ENCODE peak calls at places on chromosomes 13 and 19, in four cellular contexts. C is transverse colon, U is ovary, I is body of pancreas. H is an unnamed sample.

GRCh38 chr13:41562083-41562482 is 104.7 kb downstream of the RGCC start:
- DNase-seq in I (peak), C (peak), U (peak), H (no peak)

GRCh38 chr13:45133396-45134118 is 13.2 kb downstream of the GTF2F2 start:
- DNase-seq in U (no peak), C (no peak), I (no peak), H (peak)

GRCh38 chr19:33868076-33868735 is 71.5 kb downstream of the KCTD15 start:
- DNase-seq in I (no peak), C (no peak), U (no peak), H (no peak)

GRCh38 chr19:1373534-1374249 is 10.0 kb upstream of the NDUFS7 start:
- DNase-seq in I (peak), C (no peak), U (peak), H (peak)

GRCh38 chr19:49950590-49950948 is 10.4 kb downstream of the SIGLEC11 start:
- DNase-seq in I (no peak), C (no peak), U (no peak), H (no peak)

GRCh38 chr19:16076958-16077611 is 790 bp downstream of the TPM4 start:
- DNase-seq in I (peak), U (peak), C (peak), H (no peak)

GRCh38 chr19:8017808-8018207 is 12.4 kb upstream of the ELAVL1 start:
- DNase-seq in I (no peak), U (no peak), C (peak), H (peak)

GRCh38 chr19:7658219-7658686 is 10.6 kb upstream of the RETN start:
- DNase-seq in U (no peak), I (no peak), C (peak), H (no peak)

GRCh38 chr19:53903055-53903680 is 5.9 kb upstream of the CACNG7 start:
- DNase-seq in I (peak), C (no peak), U (no peak), H (peak)

GRCh38 chr13:59144700-59145099 is 1019.0 kb downstream of the DIAPH3 start:
- DNase-seq in I (peak), C (no peak), U (no peak), H (no peak)

GRCh38 chr13:47949799-47950198 is 51.3 kb downstream of the SUCLA2 start:
- DNase-seq in I (no peak), C (no peak), U (no peak), H (no peak)

GRCh38 chr19:37691881-37692504 is 27.6 kb downstream of the ZNF607 start:
- DNase-seq in I (peak), U (peak), C (peak), H (peak)
- TF ChIP-seq POLR2A in I (peak), U (no peak), C (peak), H (no peak)

DNA sequence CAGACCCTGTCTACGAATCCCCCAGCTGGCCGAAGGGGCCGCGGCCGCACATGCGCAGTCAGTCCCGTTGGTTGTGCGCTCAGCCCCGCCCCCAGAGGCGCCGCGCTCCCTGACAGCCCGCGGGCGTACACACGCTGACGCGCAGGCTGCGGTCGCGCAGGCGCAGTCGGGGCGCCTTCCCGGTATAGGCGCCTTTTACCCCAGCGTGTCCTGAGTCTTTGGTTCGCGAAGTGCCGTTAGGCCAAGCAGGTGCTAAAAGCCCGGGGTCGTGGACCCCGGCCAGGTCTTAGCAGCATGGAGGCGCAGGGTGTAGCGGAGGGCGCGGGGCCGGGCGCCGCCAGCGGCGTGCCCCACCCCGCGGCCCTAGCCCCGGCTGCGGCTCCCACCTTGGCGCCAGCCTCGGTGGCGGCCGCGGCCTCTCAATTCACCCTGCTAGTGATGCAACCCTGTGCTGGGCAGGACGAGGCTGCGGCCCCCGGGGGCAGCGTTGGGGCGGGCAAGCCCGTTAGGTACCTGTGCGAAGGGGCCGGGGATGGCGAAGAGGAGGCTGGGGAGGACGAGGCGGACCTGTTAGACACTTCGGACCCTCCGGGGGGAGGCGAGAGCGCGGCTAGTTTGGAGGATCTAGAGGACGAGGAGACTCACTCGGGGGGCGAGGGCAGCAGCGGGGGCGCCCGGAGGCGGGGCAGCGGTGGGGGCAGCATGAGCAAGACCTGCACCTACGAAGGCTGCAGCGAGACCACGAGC is at the start of gene RFXAP:
- DNase-seq in C (peak), U (peak), I (peak), H (peak)
- TF ChIP-seq POLR2A in C (peak), U (peak), I (peak), H (peak)

GRCh38 chr19:6530385-6531162 is at the start of gene TNFSF9:
- DNase-seq in C (peak), I (peak), U (peak), H (peak)
- TF ChIP-seq POLR2A in C (peak), I (peak), U (no peak), H (peak)

GRCh38 chr19:29844891-29845575 is 33.2 kb downstream of the CCNE1 start:
- DNase-seq in I (peak), U (peak), C (peak), H (peak)
- TF ChIP-seq POLR2A in I (peak), U (no peak), C (peak), H (no peak)

DNA sequence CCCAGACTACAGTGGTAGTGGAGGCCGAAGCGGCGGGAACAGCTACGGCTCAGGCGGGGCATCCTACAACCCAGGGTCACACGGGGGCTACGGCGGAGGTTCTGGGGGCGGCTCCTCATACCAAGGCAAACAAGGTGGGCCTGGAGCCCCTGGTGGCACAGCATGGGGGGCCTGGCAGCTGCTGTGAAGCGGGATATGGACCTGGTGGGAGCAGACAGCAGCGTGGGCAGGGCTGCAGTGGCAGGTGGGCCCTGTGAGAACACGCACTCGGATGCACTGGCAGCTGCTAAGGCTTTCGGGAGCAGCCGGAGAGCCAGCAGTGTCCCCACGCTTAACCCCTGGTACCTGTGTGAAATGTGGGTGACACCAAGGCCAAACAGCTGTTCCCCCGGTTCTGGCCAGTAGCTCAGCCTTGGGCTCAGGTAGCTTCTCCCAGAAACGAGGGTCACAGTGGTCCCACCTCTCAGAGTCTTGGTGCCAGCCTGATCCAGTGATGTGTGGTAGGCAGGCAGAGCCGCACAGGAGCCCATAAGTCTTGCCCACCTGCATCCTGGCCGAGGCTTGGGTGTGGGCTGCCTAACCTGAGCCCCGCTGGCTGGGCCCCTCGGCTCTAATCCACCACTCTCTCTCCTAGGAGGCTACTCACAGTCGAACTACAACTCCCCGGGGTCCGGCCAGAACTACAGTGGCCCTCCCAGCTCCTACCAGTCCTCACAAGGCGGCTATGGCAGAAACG is 12.5 kb upstream of the QTRT1 start:
- DNase-seq in U (no peak), C (no peak), I (no peak), H (no peak)
- TF ChIP-seq POLR2A in U (no peak), C (no peak), I (no peak), H (no peak)

DNA sequence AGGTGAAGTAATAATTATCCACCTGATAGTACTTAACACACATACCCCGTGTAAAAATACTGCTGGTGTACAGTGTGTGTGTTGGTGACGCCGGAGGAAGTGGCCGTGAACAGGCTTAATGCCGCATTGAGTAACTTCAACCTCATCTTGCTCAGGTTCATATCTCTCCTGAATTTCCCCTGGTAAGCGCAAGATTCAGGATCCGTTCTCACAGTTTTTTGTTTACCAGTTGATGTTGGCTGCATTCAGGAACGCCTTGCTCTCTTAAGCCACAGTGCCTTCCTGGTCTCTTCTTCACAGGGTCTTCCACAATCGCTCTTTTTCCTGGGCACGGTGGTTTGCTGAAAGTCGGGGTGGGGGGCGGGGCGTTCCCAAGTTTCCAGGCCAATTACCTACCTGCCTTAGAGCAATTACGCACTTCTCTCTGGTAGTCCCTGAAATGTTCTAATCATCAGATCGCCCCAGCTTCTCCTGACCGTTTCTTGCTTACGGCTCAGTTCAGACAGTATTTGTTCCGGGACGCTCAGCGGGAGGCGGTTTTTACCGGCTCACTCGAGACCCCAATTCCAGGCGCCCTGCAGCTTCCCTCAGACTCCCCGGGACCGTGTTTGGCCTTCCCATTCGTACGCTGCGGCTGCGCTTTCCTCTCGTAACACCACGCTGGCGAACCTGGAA is 702 bp upstream of the DNAJC3 start:
- DNase-seq in I (peak), U (no peak), C (peak), H (peak)
- TF ChIP-seq POLR2A in I (no peak), U (no peak), C (no peak), H (no peak)

DNA sequence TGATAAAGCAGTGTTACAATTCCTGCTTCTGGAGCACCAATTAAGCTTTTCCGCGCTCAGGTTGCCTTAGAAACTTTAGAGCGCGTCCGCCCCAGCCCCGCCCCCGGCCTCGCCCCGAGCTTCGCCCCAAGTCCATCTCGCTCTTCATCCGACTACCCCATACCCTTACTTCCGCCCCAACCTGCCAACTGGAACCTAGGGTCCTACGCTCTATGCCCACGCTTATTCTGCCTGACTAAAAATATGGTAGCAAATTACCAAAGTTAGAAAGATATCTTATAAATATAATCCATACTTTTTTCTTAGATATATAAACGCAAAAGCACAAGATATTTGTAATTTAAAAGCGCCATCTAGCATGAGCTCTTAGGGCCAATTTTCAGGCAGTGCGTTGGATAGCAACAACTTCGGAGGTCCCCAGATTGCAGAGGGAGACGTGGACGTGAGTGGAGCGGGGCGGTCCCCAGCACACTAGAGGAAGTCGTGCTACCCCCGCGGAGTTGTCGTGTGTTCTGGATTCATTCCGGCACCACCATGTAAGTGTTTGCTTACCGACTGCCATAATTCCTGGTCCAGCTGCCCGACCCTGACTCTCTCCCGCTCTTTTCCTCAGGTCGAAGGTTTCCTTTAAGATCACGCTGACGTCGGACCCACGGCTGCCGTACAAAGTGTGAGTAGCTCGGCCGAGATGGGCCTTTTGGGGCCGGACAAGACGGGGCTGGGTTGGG is at the start of gene UFM1:
- DNase-seq in I (peak), C (peak), U (peak), H (peak)
- TF ChIP-seq POLR2A in I (peak), C (peak), U (peak), H (peak)

DNA sequence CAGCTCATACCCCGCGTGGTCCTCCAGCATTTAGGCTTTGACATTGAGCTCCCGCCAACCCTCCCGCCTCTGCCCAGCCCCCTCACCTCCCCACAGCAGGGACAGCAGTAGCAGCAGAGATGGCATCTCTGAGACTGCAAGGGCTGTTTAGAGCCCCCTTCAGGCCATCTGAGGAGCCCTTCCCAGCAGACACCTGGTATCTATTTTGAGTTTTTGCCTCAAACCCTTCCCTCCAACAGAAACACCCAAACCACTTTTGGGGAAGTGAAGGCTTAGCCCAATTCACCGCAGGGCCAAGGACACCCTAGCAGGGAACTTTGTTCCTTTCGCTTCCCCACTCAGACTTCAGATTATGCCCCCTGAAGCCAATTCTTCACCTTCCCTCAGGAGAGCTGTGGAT is 6.3 kb upstream of the ZNF175 start:
- DNase-seq in U (no peak), C (no peak), I (no peak), H (peak)
- TF ChIP-seq POLR2A in U (no peak), C (no peak), I (no peak), H (no peak)

DNA sequence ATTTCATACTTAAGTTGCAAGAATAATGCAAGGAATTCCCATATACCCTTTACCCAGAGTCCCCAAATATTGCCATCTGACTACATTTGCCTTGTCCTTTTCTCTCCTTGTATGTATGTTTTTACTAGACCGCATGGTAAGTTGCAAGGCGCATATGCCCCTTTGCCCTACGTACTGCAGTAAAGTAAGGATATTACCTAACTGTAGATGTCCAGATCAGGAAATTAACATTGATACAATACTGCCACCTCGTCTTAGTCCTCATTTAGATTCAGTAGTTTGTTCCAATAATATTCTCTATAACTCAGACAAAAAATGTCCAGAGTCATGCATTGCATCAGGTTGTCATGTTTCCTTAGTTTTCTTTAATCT is 9.3 kb downstream of the SAFB start:
- DNase-seq in C (no peak), I (no peak), U (no peak), H (no peak)
- TF ChIP-seq POLR2A in C (no peak), I (no peak), U (no peak), H (no peak)

H was measured in erythroblast.